ENCODE peak calls at places on chromosomes 12 and 14, in five cellular contexts. K is astrocyte, E is K562, J is BE2C, W is astrocyte of the spinal cord. R is an unnamed sample.
A peak's percentile ranks its signal among the peaks of the same experiment; 100 is the strongest.

GRCh38 chr14:62451221-62451620 is 594.0 kb downstream of the KCNH5 start:
- DNase-seq in E (no peak), K (no peak), W (no peak), J (no peak), R (no peak)

GRCh38 chr12:19048943-19049342 is 80.6 kb upstream of the PLEKHA5 start:
- DNase-seq in E (no peak), W (no peak), J (no peak), K (peak; percentile 28), R (peak; percentile 38)

GRCh38 chr14:61051046-61051445 is 70.0 kb downstream of the SLC38A6 start:
- DNase-seq in E (no peak), J (no peak), W (no peak), K (no peak), R (peak; percentile 79)

GRCh38 chr14:80862983-80863382 is 78.6 kb downstream of the CEP128 start:
- DNase-seq in W (no peak), K (no peak), E (no peak), J (no peak), R (peak; percentile 19)

GRCh38 chr12:62679569-62679968 is 212.9 kb downstream of the MON2 start:
- DNase-seq in E (no peak), J (no peak), W (no peak), K (no peak), R (peak; percentile 44)

GRCh38 chr14:51004801-51005526 is 60.7 kb upstream of the PYGL start:
- DNase-seq in E (no peak), W (peak; percentile 43), K (peak; percentile 69), J (peak; percentile 27), R (peak; percentile 38)

GRCh38 chr12:27133022-27133590 is 50.7 kb upstream of the C12orf71 start:
- DNase-seq in K (no peak), J (no peak), E (no peak), W (no peak), R (no peak)

GRCh38 chr14:106459971-106460730 is 933.8 kb downstream of the TMEM121 start:
- DNase-seq in J (peak; percentile 58), E (peak; percentile 10), K (no peak), W (no peak), R (no peak)

GRCh38 chr14:31162910-31163649 is 44.5 kb downstream of the HECTD1 start:
- DNase-seq in E (no peak), W (no peak), K (no peak), J (no peak), R (no peak)

GRCh38 chr14:67618617-67619063 is 1.1 kb upstream of the ARG2 start:
- DNase-seq in K (peak; percentile 63), W (peak; percentile 85), E (peak; percentile 47), J (no peak), R (peak; percentile 91)

GRCh38 chr12:124594851-124595250 is 27.4 kb upstream of the NCOR2 start:
- DNase-seq in E (no peak), J (no peak), K (no peak), W (no peak), R (no peak)

GRCh38 chr12:12266873-12267634 is at the start of gene LRP6:
- DNase-seq in J (peak; percentile 95), E (peak; percentile 84), K (peak; percentile 94), W (peak; percentile 97), R (peak; percentile 96)

GRCh38 chr12:12265571-12266388 is 1.1 kb downstream of the LRP6 start:
- DNase-seq in W (peak; percentile 60), E (no peak), K (peak; percentile 59), J (no peak), R (peak; percentile 70)

GRCh38 chr12:12266389-12266872 is 413 bp downstream of the LRP6 start:
- DNase-seq in K (no peak), J (peak; percentile 26), W (no peak), E (no peak), R (no peak)

GRCh38 chr12:12265035-12265434 is 1.8 kb downstream of the LRP6 start:
- DNase-seq in K (no peak), J (no peak), W (peak; percentile 6), E (no peak), R (no peak)

GRCh38 chr12:12263909-12264308 is 2.9 kb downstream of the LRP6 start:
- DNase-seq in J (no peak), W (no peak), K (no peak), E (no peak), R (no peak)
- H3K4me3 ChIP-seq in J (no peak overlapping the region), W (no peak overlapping the region), K (no peak overlapping the region), E (no peak overlapping the region), R (no peak overlapping the region)

GRCh38 chr12:104339663-104340062 is 36.1 kb downstream of the EID3 start:
- DNase-seq in J (no peak), W (peak; percentile 39), E (no peak), K (peak; percentile 57), R (no peak)
- TF ChIP-seq CTCF in J (peak; percentile 21), W (peak; percentile 3), E (no peak), K (peak; percentile 11), R (peak; percentile 7)

GRCh38 chr12:47805417-47805816 is 14.3 kb downstream of the HDAC7 start:
- DNase-seq in E (no peak), W (peak; percentile 34), J (no peak), K (no peak), R (peak; percentile 45)
- H3K4me3 ChIP-seq in E (no peak overlapping the region), W (no peak overlapping the region), J (no peak overlapping the region), K (no peak overlapping the region), R (no peak overlapping the region)

GRCh38 chr14:75450381-75451276 is 22.8 kb downstream of the JDP2 start:
- DNase-seq in K (peak; percentile 37), E (no peak), W (peak; percentile 35), J (no peak), R (peak; percentile 31)
- TF ChIP-seq CTCF in K (no peak), E (no peak), W (no peak), J (no peak), R (no peak)